ENCODE peak calls at places on chromosomes 12 and 14, in eight cellular contexts. Z, J, Y, Q, K, O, S and R are unnamed samples.

GRCh38 chr12:105222326-105222655 is 13.7 kb downstream of the APPL2 start:
- DNase-seq in Q (no peak), J (no peak), O (no peak), Z (no peak), Y (no peak), K (no peak), S (no peak), R (no peak)

GRCh38 chr12:89542912-89543592 is 17.2 kb upstream of the POC1B start:
- DNase-seq in S (no peak), O (peak), K (peak), Y (peak), Z (peak), J (peak), Q (peak), R (no peak)

GRCh38 chr14:89625208-89625987 is 208.4 kb upstream of the FOXN3 start:
- DNase-seq in Y (no peak), O (peak), Q (peak), J (no peak), K (no peak), Z (no peak), S (no peak), R (no peak)

GRCh38 chr14:35927727-35928126 is 101.6 kb downstream of the BRMS1L start:
- DNase-seq in Z (no peak), Q (no peak), Y (peak), O (no peak), K (no peak), J (peak), S (no peak), R (no peak)

GRCh38 chr12:46208370-46208769 is 60.5 kb downstream of the SLC38A1 start:
- DNase-seq in S (no peak), Q (no peak), J (no peak), K (no peak), Y (peak), Z (no peak), O (no peak), R (no peak)

GRCh38 chr14:22556021-22556989 is 32.7 kb downstream of the DAD1 start:
- DNase-seq in O (no peak), S (peak), J (peak), K (peak), Y (peak), Z (peak), Q (no peak), R (no peak)

GRCh38 chr12:130142736-130143135 is 19.5 kb upstream of the FZD10 start:
- DNase-seq in J (no peak), Y (peak), S (no peak), Z (peak), O (no peak), Q (no peak), K (no peak), R (no peak)

GRCh38 chr12:104555650-104556049 is 98.9 kb downstream of the CHST11 start:
- DNase-seq in O (peak), Q (peak), Z (no peak), K (no peak), S (no peak), J (no peak), Y (no peak), R (no peak)

GRCh38 chr12:54301428-54302045 is 722 bp upstream of the NFE2 start:
- DNase-seq in J (no peak), O (no peak), Q (no peak), Y (peak), S (no peak), K (no peak), Z (peak), R (no peak)

GRCh38 chr14:38080696-38081095 is 127.0 kb upstream of the SSTR1 start:
- DNase-seq in Q (no peak), Z (no peak), K (no peak), Y (no peak), S (no peak), O (no peak), J (no peak), R (no peak)

GRCh38 chr12:90899456-90900182 is 55.4 kb downstream of the CCER1 start:
- DNase-seq in Z (no peak), K (no peak), J (peak), O (no peak), S (no peak), Q (no peak), Y (peak), R (no peak)

GRCh38 chr14:51208982-51209381 is 31.1 kb upstream of the TMX1 start:
- DNase-seq in Y (no peak), Z (no peak), K (no peak), J (no peak), Q (peak), O (peak), S (no peak), R (no peak)

GRCh38 chr14:101781240-101782061 is 19.9 kb downstream of the PPP2R5C start:
- DNase-seq in Z (peak), O (no peak), S (peak), J (no peak), K (no peak), Y (no peak), Q (no peak), R (no peak)

GRCh38 chr12:69553626-69554248 is 31.5 kb upstream of the CCT2 start:
- DNase-seq in Q (no peak), J (peak), S (no peak), Y (peak), O (peak), Z (no peak), K (no peak), R (no peak)

GRCh38 chr14:58744951-58745350 is 107.2 kb downstream of the DACT1 start:
- DNase-seq in Y (no peak), O (no peak), J (no peak), Z (no peak), S (no peak), Q (no peak), K (no peak), R (no peak)

GRCh38 chr12:105205322-105206048 is 30.5 kb downstream of the APPL2 start:
- DNase-seq in Y (no peak), K (no peak), Q (no peak), J (no peak), O (no peak), S (no peak), Z (no peak), R (no peak)

GRCh38 chr12:115998119-115998633 is 279.3 kb downstream of the MED13L start:
- DNase-seq in Y (peak), K (peak), Q (no peak), J (peak), Z (no peak), O (peak), S (no peak), R (no peak)

GRCh38 chr12:56146492-56147460 is 5.6 kb upstream of the MYL6B start:
- DNase-seq in J (no peak), Q (no peak), Z (no peak), S (no peak), Y (peak), O (no peak), K (no peak), R (no peak)

GRCh38 chr14:103721334-103722120 is 5.9 kb downstream of the ZFYVE21 start:
- DNase-seq in Q (no peak), Y (peak), K (no peak), S (no peak), Z (no peak), O (no peak), J (peak), R (no peak)

GRCh38 chr12:123105427-123105826 is 45.5 kb downstream of the PITPNM2 start:
- DNase-seq in K (no peak), S (no peak), Y (no peak), Q (no peak), J (no peak), Z (peak), O (peak), R (no peak)

GRCh38 chr14:32382704-32383103 is 53.6 kb downstream of the AKAP6 start:
- DNase-seq in J (peak), S (no peak), Y (peak), Q (no peak), O (no peak), Z (no peak), K (no peak), R (no peak)

GRCh38 chr14:99884834-99885648 is 91.8 kb downstream of the EML1 start:
- DNase-seq in Y (peak), K (peak), Q (peak), Z (no peak), S (no peak), O (peak), J (peak), R (no peak)

GRCh38 chr12:119229837-119230236 is 51.1 kb downstream of the HSPB8 start:
- DNase-seq in Z (no peak), Y (peak), J (peak), O (no peak), K (no peak), Q (no peak), S (no peak), R (no peak)

GRCh38 chr14:35355981-35356839 is 48.3 kb downstream of the NFKBIA start:
- DNase-seq in O (no peak), Q (no peak), Z (no peak), J (no peak), K (no peak), S (no peak), Y (peak), R (no peak)

GRCh38 chr12:94134226-94134795 is 14.1 kb upstream of the PLXNC1 start:
- DNase-seq in J (peak), Y (peak), K (peak), Q (peak), Z (no peak), O (peak), S (no peak), R (no peak)

GRCh38 chr14:36660736-36661505 is 739 bp upstream of the PAX9 start:
- DNase-seq in Q (peak), Z (no peak), Y (no peak), K (no peak), J (no peak), O (peak), S (no peak), R (no peak)

GRCh38 chr12:128573907-128574306 is 249.9 kb downstream of the SLC15A4 start:
- DNase-seq in J (no peak), Q (peak), K (no peak), Y (no peak), Z (peak), S (no peak), O (no peak), R (no peak)

GRCh38 chr12:87813476-87814234 is 215.5 kb downstream of the C12orf50 start:
- DNase-seq in S (no peak), O (no peak), Q (no peak), K (no peak), J (peak), Z (no peak), Y (peak), R (no peak)

GRCh38 chr12:93502802-93503623 is 35.7 kb downstream of the MRPL42 start:
- DNase-seq in Y (peak), Z (peak), Q (no peak), J (no peak), S (peak), K (peak), O (peak), R (no peak)

GRCh38 chr12:68613209-68613904 is 2.7 kb downstream of the RAP1B start:
- DNase-seq in O (no peak), J (no peak), K (no peak), Q (no peak), S (no peak), Z (no peak), Y (no peak), R (no peak)

GRCh38 chr14:83988274-83988673 is 1541.7 kb upstream of the FLRT2 start:
- DNase-seq in S (no peak), Z (no peak), O (no peak), Y (no peak), J (no peak), K (peak), Q (no peak), R (no peak)

GRCh38 chr14:68978550-68978911 is 571 bp downstream of the ACTN1 start:
- DNase-seq in Y (peak), S (no peak), J (no peak), K (no peak), O (peak), Q (peak), Z (peak), R (no peak)

GRCh38 chr12:58364389-58365086 is 423.2 kb downstream of the ATP23 start:
- DNase-seq in Q (no peak), K (no peak), O (no peak), Y (peak), Z (no peak), J (peak), S (no peak), R (no peak)